ENCODE peak calls at places on chromosomes 12 and 14, in five cellular contexts. One of them, this sample, is unnamed.

GRCh38 chr12:70052931-70053497 is 190.2 kb upstream of the CNOT2 start:
- ATAC-seq in GM12878: no peak
- ATAC-seq in upper lobe of left lung: peak; percentile 76
- ATAC-seq in K562: peak; percentile 92
- ATAC-seq in HepG2: peak; percentile 93
- ATAC-seq in this sample: peak; percentile 92

GRCh38 chr12:96205909-96206308 is 11.7 kb downstream of the ELK3 start:
- ATAC-seq in GM12878: no peak
- ATAC-seq in K562: no peak
- ATAC-seq in HepG2: no peak
- ATAC-seq in upper lobe of left lung: no peak
- ATAC-seq in this sample: no peak

GRCh38 chr14:81637639-81638038 is 104.0 kb upstream of the SEL1L start:
- ATAC-seq in GM12878: no peak
- ATAC-seq in HepG2: no peak
- ATAC-seq in upper lobe of left lung: no peak
- ATAC-seq in K562: no peak
- ATAC-seq in this sample: no peak

GRCh38 chr12:124321556-124322270 is 26.8 kb downstream of the RFLNA start:
- ATAC-seq in HepG2: peak; percentile 16
- ATAC-seq in GM12878: peak; percentile 45
- ATAC-seq in K562: no peak
- ATAC-seq in upper lobe of left lung: peak; percentile 1
- ATAC-seq in this sample: no peak

GRCh38 chr12:30006021-30006420 is 222.3 kb upstream of the TMTC1 start:
- ATAC-seq in K562: no peak
- ATAC-seq in upper lobe of left lung: no peak
- ATAC-seq in GM12878: no peak
- ATAC-seq in HepG2: no peak
- ATAC-seq in this sample: no peak

GRCh38 chr12:127263621-127264020 is 1003.3 kb upstream of the TMEM132C start:
- ATAC-seq in HepG2: no peak
- ATAC-seq in GM12878: no peak
- ATAC-seq in upper lobe of left lung: no peak
- ATAC-seq in K562: no peak
- ATAC-seq in this sample: no peak

GRCh38 chr14:68722968-68723577 is 69.8 kb downstream of the ZFP36L1 start:
- ATAC-seq in K562: no peak
- ATAC-seq in upper lobe of left lung: no peak
- ATAC-seq in HepG2: peak; percentile 75
- ATAC-seq in GM12878: no peak
- ATAC-seq in this sample: no peak

GRCh38 chr14:103480595-103480994 is 42.0 kb downstream of the CKB start:
- ATAC-seq in HepG2: no peak
- ATAC-seq in K562: no peak
- ATAC-seq in GM12878: peak; percentile 98
- ATAC-seq in upper lobe of left lung: no peak
- ATAC-seq in this sample: no peak

GRCh38 chr14:34699873-34700621 is 14.3 kb downstream of the CFL2 start:
- ATAC-seq in K562: no peak
- ATAC-seq in HepG2: peak; percentile 85
- ATAC-seq in upper lobe of left lung: no peak
- ATAC-seq in GM12878: no peak
- ATAC-seq in this sample: peak; percentile 71

GRCh38 chr12:112409906-112410244 is 470 bp upstream of the RPL6 start:
- ATAC-seq in HepG2: no peak
- ATAC-seq in K562: no peak
- ATAC-seq in GM12878: no peak
- ATAC-seq in upper lobe of left lung: no peak
- ATAC-seq in this sample: no peak

GRCh38 chr12:112413846-112414625 is 4.6 kb upstream of the RPL6 start:
- ATAC-seq in GM12878: no peak
- ATAC-seq in HepG2: no peak
- ATAC-seq in K562: no peak
- ATAC-seq in upper lobe of left lung: no peak
- ATAC-seq in this sample: no peak

GRCh38 chr12:112406519-112407488 is 2.6 kb downstream of the RPL6 start:
- ATAC-seq in K562: no peak
- ATAC-seq in HepG2: no peak
- ATAC-seq in GM12878: no peak
- ATAC-seq in upper lobe of left lung: no peak
- ATAC-seq in this sample: no peak

GRCh38 chr12:112408621-112409020 is 784 bp downstream of the RPL6 start:
- ATAC-seq in K562: no peak
- ATAC-seq in upper lobe of left lung: no peak
- ATAC-seq in HepG2: no peak
- ATAC-seq in GM12878: peak; percentile 46
- ATAC-seq in this sample: no peak

DNA sequence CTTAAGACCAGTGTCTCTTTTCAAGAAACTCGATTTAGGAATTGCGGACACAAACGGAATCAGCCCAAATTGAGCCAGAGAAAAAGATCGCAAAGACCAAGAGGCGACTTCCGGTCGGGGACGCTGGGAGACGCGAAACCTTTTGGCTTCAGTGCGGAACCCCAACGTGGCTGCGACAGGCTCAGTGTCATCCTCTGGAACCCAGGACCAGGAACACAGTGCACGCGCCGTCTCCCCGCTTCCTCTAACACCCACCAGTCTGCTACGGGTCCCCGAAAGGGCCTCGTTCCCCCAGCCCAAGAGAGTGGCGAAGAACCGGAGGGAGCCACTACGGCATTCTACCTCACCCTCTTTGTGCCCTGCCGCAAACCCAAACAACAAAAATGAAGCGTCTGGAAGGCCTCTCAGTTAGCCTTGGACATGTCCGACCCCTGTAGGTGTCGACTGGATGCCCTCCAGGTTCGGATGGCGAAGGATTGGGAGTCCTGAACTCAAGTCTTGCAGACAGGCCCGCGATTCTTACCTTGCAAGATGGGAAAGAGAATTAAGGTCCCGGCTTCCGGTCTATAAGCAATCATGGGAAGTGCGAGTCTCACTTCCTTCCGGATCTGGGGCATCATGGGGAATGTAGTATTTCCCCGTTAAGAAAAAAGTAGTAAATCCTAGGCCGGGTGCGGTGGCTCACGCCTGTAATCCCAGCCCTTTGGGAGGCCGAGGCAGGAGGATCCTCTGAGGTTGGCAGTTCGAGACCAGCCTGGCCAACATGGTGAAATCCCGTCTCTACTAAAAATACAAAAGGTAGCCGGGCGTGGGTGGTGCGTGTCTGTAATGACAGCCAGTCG is at the start of gene RPL6:
- ATAC-seq in HepG2: peak; percentile 94
- ATAC-seq in GM12878: peak; percentile 88
- ATAC-seq in upper lobe of left lung: peak; percentile 93
- ATAC-seq in K562: peak; percentile 90
- ATAC-seq in this sample: peak; percentile 91
- TF ChIP-seq EP300 in HepG2: peak; percentile 37
- TF ChIP-seq EP300 in GM12878: no peak
- TF ChIP-seq EP300 in upper lobe of left lung: no peak
- TF ChIP-seq EP300 in K562: peak; percentile 17
- TF ChIP-seq EP300 in this sample: no peak

DNA sequence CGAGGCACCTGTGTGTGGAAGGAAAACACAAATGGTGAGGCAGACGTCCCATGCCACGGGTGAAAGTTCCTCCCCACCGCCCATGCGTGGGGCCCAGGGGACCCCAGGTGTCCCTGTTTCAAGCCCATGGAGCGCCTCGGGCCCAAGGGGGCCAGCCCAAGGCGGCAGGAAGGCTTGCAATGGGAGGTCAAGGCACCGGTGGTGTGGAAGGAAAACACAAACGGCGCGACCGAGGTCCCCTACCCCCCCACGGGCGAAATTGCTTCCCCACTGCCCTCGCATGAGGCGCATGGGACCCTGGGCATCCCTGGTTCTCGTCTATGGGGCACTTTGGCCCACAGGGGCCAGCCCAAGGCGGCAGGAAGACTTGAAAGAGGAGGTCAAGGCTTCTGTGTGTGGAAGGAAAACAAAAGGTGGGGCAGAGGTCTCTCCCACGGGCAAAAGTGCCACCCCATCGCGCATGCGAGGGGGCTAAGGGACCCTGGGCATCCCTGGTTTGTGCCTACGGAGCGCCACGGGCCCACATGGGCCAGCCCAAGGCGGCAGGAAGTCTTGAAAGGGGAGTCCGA is 379.4 kb downstream of the ALG10 start:
- ATAC-seq in HepG2: no peak
- ATAC-seq in GM12878: no peak
- ATAC-seq in upper lobe of left lung: no peak
- ATAC-seq in K562: no peak
- ATAC-seq in this sample: no peak
- H3K9me3 ChIP-seq in HepG2: peaks cover 45% of the 10 kb centered on the region
- H3K9me3 ChIP-seq in GM12878: no peaks in the 10 kb centered on the region
- H3K9me3 ChIP-seq in upper lobe of left lung: peaks cover 4% of the 10 kb centered on the region
- H3K9me3 ChIP-seq in K562: no peaks in the 10 kb centered on the region
- H3K9me3 ChIP-seq in this sample: no peaks in the 10 kb centered on the region

GRCh38 chr14:100739306-100739705 is 12.6 kb downstream of the DLK1 start:
- ATAC-seq in K562: no peak
- ATAC-seq in HepG2: no peak
- ATAC-seq in upper lobe of left lung: no peak
- ATAC-seq in GM12878: no peak
- ATAC-seq in this sample: no peak
- TF ChIP-seq EP300 in K562: no peak
- TF ChIP-seq EP300 in HepG2: no peak
- TF ChIP-seq EP300 in upper lobe of left lung: no peak
- TF ChIP-seq EP300 in GM12878: no peak
- TF ChIP-seq EP300 in this sample: no peak

DNA sequence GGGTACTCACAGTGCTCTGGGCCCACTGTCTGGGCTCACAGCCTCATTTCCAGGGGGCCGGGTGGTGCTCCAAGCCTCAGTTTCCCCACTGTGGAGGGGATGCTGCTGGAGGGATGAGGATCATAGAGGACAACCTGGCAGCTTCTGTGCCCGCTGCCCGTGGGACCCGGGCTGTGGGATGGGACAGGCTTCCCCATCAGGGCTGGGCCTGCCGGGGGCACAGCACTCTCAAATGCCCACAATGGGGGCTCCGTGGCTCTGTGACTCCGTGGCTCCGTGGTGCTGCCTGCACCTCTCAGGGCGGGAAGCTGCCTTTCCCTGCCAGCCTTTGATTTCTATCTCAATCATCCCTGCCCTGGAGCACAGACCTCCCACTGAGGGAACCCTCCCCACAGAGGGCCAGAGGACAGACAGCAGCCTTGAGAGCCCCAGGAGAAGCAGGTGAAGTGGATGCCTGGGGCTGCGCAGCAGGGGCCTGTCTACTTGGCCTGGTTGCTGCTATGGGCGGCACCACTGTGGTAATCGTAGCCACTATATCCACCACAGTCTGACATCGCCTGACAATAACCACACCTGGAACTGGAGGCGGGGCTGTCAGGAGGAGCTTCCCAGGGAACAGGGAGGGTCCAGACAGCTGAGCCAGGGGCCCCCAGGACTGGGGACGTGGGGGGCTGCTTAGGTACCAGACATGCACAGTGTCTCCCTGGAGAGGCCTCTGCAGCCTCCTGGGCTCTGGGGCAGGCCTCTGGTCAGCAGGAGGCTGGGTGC is 375.9 kb downstream of the TMEM121 start:
- ATAC-seq in upper lobe of left lung: no peak
- ATAC-seq in HepG2: no peak
- ATAC-seq in GM12878: no peak
- ATAC-seq in K562: no peak
- ATAC-seq in this sample: no peak
- H3K9me3 ChIP-seq in upper lobe of left lung: no peaks in the 10 kb centered on the region
- H3K9me3 ChIP-seq in HepG2: no peaks in the 10 kb centered on the region
- H3K9me3 ChIP-seq in GM12878: no peaks in the 10 kb centered on the region
- H3K9me3 ChIP-seq in K562: no peaks in the 10 kb centered on the region
- H3K9me3 ChIP-seq in this sample: no peaks in the 10 kb centered on the region

GRCh38 chr12:48197967-48198618 is 5.0 kb downstream of the OR10AD1 start:
- ATAC-seq in HepG2: no peak
- ATAC-seq in upper lobe of left lung: peak; percentile 97
- ATAC-seq in GM12878: peak; percentile 99
- ATAC-seq in K562: peak; percentile 99
- ATAC-seq in this sample: peak; percentile 98

GRCh38 chr12:48193623-48194022 is 9.5 kb downstream of the OR10AD1 start:
- ATAC-seq in K562: no peak
- ATAC-seq in HepG2: no peak
- ATAC-seq in GM12878: no peak
- ATAC-seq in upper lobe of left lung: no peak
- ATAC-seq in this sample: no peak

GRCh38 chr12:48197549-48197966 is 5.5 kb downstream of the OR10AD1 start:
- ATAC-seq in HepG2: no peak
- ATAC-seq in K562: peak; percentile 58
- ATAC-seq in upper lobe of left lung: peak; percentile 76
- ATAC-seq in GM12878: peak; percentile 55
- ATAC-seq in this sample: peak; percentile 32

GRCh38 chr12:48192861-48193260 is 9.4 kb downstream of the CCDC184 start:
- ATAC-seq in K562: no peak
- ATAC-seq in HepG2: no peak
- ATAC-seq in upper lobe of left lung: no peak
- ATAC-seq in GM12878: no peak
- ATAC-seq in this sample: no peak

GRCh38 chr12:48194780-48195179 is 8.3 kb downstream of the OR10AD1 start:
- ATAC-seq in K562: no peak
- ATAC-seq in GM12878: no peak
- ATAC-seq in HepG2: no peak
- ATAC-seq in upper lobe of left lung: no peak
- ATAC-seq in this sample: no peak
- TF ChIP-seq EP300 in K562: no peak
- TF ChIP-seq EP300 in GM12878: no peak
- TF ChIP-seq EP300 in HepG2: no peak
- TF ChIP-seq EP300 in upper lobe of left lung: no peak
- TF ChIP-seq EP300 in this sample: no peak

DNA sequence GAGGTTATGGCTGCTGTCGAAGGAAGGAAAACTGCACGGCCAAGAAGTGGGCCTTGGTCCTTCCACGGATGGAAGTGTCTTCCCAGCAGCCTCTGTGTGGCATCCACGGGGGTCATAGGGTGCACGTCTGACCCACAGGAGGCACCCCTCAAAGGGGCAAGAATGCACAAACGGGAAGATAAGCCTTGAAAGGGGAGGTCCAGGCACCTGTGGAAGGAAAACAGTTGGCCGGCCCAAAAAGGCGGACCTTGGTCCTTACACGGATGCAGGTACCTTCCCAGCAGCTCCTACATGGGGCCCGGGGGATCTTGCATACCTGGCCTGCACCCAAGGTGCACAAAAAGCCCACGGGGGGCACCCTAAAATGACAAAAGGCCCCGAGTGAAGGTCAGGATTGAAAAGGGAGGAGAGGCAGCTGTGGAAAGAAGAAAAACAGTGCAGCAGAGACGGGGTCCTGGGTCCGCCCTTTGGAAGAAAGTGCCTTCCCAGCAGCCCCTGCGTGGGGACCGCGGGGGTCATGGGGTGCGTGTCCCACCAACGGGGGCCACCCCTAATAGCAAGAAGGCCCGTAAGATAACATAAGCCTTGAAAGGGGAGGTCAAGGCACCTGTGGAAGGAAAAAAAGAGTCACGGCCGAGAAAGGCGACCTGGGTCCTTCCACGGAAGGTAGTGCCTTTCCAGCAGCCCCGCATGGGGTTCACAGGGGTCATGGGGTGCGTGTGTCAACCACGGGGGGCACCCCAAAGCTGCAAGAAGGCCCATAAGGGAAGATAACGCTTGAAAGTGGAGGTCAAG is 276.1 kb downstream of the ALG10 start:
- ATAC-seq in upper lobe of left lung: no peak
- ATAC-seq in GM12878: no peak
- ATAC-seq in K562: no peak
- ATAC-seq in HepG2: no peak
- ATAC-seq in this sample: no peak
- H3K9me3 ChIP-seq in upper lobe of left lung: no peaks in the 10 kb centered on the region
- H3K9me3 ChIP-seq in GM12878: no peaks in the 10 kb centered on the region
- H3K9me3 ChIP-seq in K562: no peaks in the 10 kb centered on the region
- H3K9me3 ChIP-seq in HepG2: no peaks in the 10 kb centered on the region
- H3K9me3 ChIP-seq in this sample: no peaks in the 10 kb centered on the region

GRCh38 chr12:50985322-50985721 is 33.0 kb downstream of the HIGD1C start:
- ATAC-seq in K562: no peak
- ATAC-seq in upper lobe of left lung: peak; percentile 57
- ATAC-seq in HepG2: no peak
- ATAC-seq in GM12878: no peak
- ATAC-seq in this sample: peak; percentile 94
- TF ChIP-seq EP300 in K562: no peak
- TF ChIP-seq EP300 in upper lobe of left lung: no peak
- TF ChIP-seq EP300 in HepG2: no peak
- TF ChIP-seq EP300 in GM12878: no peak
- TF ChIP-seq EP300 in this sample: no peak